ENCODE peak calls at places on chromosomes 7 and 10, in five cellular contexts. G is endodermal cell, N is neural progenitor cell, P is lung, M is Panc1. C is an unnamed sample.

GRCh38 chr10:4648968-4649367 is 177.0 kb upstream of the AKR1E2 start:
- DNase-seq in P (no peak), M (no peak), G (no peak), N (no peak), C (no peak)

GRCh38 chr7:151307536-151307935 is 34.1 kb upstream of the NUB1 start:
- DNase-seq in M (no peak), P (no peak), G (no peak), N (no peak), C (no peak)

GRCh38 chr10:108184129-108184528 is 1019.6 kb upstream of the SORCS1 start:
- DNase-seq in G (no peak), M (no peak), P (no peak), N (no peak), C (no peak)

GRCh38 chr7:141262101-141262819 is 188.4 kb downstream of the TMEM178B start:
- DNase-seq in M (no peak), P (no peak), G (peak; percentile 48), N (peak; percentile 18), C (peak; percentile 6)

GRCh38 chr7:109354552-109354951 is 784.9 kb downstream of the DNAJB9 start:
- DNase-seq in M (no peak), G (no peak), P (no peak), N (no peak), C (no peak)

GRCh38 chr10:132526676-132527075 is 10.9 kb upstream of the INPP5A start:
- DNase-seq in P (no peak), M (no peak), G (no peak), N (no peak), C (no peak)

GRCh38 chr7:40761757-40762342 is 627.0 kb downstream of the SUGCT start:
- DNase-seq in P (no peak), N (no peak), G (no peak), M (no peak), C (no peak)

GRCh38 chr10:49297818-49298665 is 928 bp upstream of the C10orf71 start:
- DNase-seq in M (no peak), G (peak; percentile 88), P (no peak), N (peak; percentile 31), C (peak; percentile 27)

GRCh38 chr7:9231683-9232082 is 798.3 kb downstream of the NXPH1 start:
- DNase-seq in M (no peak), G (peak; percentile 44), P (no peak), N (peak; percentile 53), C (peak; percentile 92)

GRCh38 chr7:102991540-102992214 is 78.9 kb downstream of the LRRC17 start:
- DNase-seq in P (no peak), M (peak; percentile 96), G (no peak), N (no peak), C (no peak)

GRCh38 chr10:3496138-3496537 is 288.9 kb downstream of the KLF6 start:
- DNase-seq in M (no peak), G (no peak), P (no peak), N (no peak), C (no peak)

GRCh38 chr7:45446195-45446944 is 127.8 kb upstream of the ADCY1 start:
- DNase-seq in N (no peak), G (no peak), M (no peak), P (no peak), C (no peak)

GRCh38 chr7:107563761-107564552 is at the start of the genes COG5 and DUS4L:
- DNase-seq in M (no peak), G (peak; percentile 97), N (peak; percentile 91), P (peak; percentile 80), C (peak; percentile 85)

GRCh38 chr7:39458346-39458745 is 107.9 kb upstream of the YAE1 start:
- DNase-seq in P (no peak), N (no peak), M (no peak), G (no peak), C (peak; percentile 17)

GRCh38 chr7:22672892-22673637 is 53.9 kb upstream of the IL6 start:
- DNase-seq in N (no peak), P (no peak), G (no peak), M (peak; percentile 78), C (no peak)

GRCh38 chr7:46226860-46227259 is 305.8 kb upstream of the IGFBP3 start:
- DNase-seq in P (no peak), M (no peak), N (no peak), G (no peak), C (no peak)

GRCh38 chr10:131178956-131179355 is 132.6 kb downstream of the TCERG1L start:
- DNase-seq in G (peak; percentile 40), P (no peak), M (no peak), N (no peak), C (no peak)

GRCh38 chr10:124184208-124184820 is 90.9 kb upstream of the CHST15 start:
- DNase-seq in M (no peak), G (no peak), N (no peak), P (no peak), C (no peak)

GRCh38 chr10:82037076-82037475 is 162.1 kb downstream of the NRG3 start:
- DNase-seq in M (no peak), P (no peak), N (no peak), G (no peak), C (no peak)

GRCh38 chr7:150971242-150972048 is 6.7 kb downstream of the KCNH2 start:
- DNase-seq in G (no peak), N (peak; percentile 78), M (no peak), P (no peak), C (peak; percentile 95)

GRCh38 chr7:133645870-133646492 is 393.1 kb downstream of the EXOC4 start:
- DNase-seq in N (no peak), M (no peak), G (no peak), P (no peak), C (no peak)

GRCh38 chr7:23715099-23715498 is 5.1 kb downstream of the STK31 start:
- DNase-seq in G (no peak), M (no peak), P (no peak), N (no peak), C (peak; percentile 13)

GRCh38 chr10:87921934-87922688 is 58.7 kb downstream of the PTEN start:
- DNase-seq in M (no peak), N (no peak), P (no peak), G (no peak), C (no peak)
- H3K27ac ChIP-seq in M (no peak overlapping the region), N (no peak overlapping the region), P (no peak overlapping the region), G (no peak overlapping the region), C (no peak overlapping the region)

GRCh38 chr10:7824251-7824650 is 5.9 kb downstream of the TAF3 start:
- DNase-seq in N (no peak), P (no peak), G (no peak), M (no peak), C (no peak)
- H3K4me3 ChIP-seq in N (no peak overlapping the region), P (no peak overlapping the region), G (no peak overlapping the region), M (no peak overlapping the region), C (no peak overlapping the region)

DNA sequence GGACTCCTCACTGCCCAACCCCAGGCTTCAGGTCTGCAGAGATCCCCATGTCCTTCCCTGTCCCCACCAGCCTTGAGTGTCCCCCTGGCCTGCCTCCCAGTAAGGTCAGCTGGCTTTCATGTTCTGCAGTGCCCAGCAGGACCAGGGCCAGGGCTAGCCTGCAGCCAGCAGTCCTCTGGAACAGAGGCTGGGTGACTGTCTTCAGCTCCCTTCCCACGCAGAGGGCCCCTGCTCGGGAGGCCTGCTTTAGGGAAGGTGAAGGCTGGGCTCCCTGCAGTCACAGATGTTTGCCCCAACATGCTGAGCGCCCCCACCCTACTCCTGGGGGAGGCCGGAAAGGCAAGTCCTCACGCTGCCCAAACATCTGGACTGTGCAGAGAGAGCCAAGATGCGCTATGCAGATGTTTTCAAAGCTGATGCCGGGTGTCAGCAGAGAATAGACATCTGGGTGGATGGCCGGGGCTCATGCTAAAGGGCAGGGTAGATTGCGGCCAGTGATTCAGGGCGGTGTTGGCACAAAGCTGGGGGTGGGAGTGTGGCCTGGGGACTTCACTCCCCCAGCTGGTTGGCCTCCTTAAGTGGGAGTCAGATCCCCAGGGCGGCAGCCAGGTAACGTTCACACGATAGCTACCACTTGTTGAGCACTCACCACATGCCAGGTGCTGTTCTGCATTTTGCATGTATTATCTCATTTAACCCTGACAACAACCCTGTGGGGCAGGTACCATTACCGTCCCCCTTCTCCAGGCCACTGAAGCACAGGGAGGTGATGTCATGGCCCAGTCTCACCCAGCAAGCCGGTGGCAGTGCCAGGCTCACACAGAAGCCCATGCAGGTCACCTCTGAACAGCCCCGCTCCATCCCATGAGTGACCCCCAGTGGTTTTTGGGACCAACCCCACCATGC is 71.2 kb upstream of the COL13A1 start:
- DNase-seq in M (no peak), G (peak; percentile 44), P (peak; percentile 58), N (no peak), C (no peak)
- H3K27ac ChIP-seq in M (no peak overlapping the region), G (no peak overlapping the region), P (peak overlapping the region; percentile 53), N (no peak overlapping the region), C (no peak overlapping the region)

DNA sequence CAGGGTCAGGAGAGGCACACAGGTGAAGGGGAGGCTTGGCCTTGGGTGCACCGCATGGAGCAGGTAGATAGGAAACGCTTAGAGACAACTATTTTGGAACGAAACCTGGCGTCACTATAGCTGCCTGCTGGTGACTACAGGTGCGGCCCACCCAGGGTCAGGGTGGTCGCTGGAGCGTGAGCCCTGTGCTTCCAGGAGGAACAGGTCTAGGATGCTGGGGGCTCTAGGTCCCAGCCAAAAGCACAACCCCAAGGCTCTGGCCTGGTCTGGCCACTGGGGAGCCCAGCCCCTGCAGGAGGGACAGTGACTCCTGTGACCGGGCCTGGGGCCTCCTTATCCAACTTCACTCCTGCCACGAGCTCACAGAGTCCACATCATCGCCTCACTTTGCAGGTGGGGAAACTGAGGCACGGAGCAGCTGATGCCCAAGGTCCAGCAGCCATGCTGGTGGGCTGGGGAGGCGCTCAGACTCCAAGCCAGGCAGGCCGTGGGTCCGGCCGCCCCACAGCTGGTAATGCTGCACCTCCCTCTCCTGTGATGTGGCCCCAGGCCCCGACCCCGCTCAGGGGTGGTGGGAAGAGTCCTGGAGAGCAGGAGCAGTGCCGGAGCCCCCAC is 9.0 kb downstream of the LFNG start:
- DNase-seq in N (no peak), G (no peak), P (no peak), M (no peak), C (no peak)
- H3K4me3 ChIP-seq in N (no peak overlapping the region), G (no peak overlapping the region), P (no peak overlapping the region), M (no peak overlapping the region), C (no peak overlapping the region)

GRCh38 chr10:35463105-35463867 is 127.0 kb downstream of the CCNY start:
- DNase-seq in M (no peak), N (no peak), P (no peak), G (no peak), C (no peak)

GRCh38 chr10:35460852-35461460 is 124.6 kb downstream of the CCNY start:
- DNase-seq in P (no peak), G (no peak), N (no peak), M (no peak), C (peak; percentile 37)

GRCh38 chr10:35463878-35464277 is 127.6 kb downstream of the CCNY start:
- DNase-seq in P (no peak), M (no peak), G (no peak), N (no peak), C (no peak)

GRCh38 chr10:35464805-35465456 is 128.6 kb downstream of the CCNY start:
- DNase-seq in M (no peak), G (no peak), P (no peak), N (peak; percentile 56), C (no peak)

DNA sequence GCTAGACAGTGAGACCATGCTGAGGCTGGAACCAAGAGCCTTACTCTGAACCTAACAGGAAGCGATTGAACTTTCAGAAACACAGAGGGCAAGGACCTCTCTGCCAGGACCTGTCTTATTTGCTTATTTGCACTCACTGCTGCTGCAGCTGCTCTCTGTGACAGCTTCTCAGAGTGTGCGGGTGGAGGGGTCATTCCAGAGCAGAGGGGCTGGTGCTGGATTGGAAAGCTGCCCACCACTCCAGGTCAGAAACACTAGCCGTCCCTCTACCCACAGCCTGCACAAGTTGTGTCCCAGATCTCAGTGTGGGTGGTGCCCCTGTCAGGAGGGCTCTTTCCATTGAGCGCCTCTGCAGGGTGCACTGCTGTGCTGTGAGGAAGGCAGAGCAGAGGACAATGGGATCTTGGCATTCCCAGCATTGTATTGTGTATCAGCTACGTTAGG is 126.2 kb downstream of the CCNY start:
- DNase-seq in P (no peak), G (peak; percentile 75), N (peak; percentile 82), M (no peak), C (peak; percentile 65)
- H3K27ac ChIP-seq in P (no peak overlapping the region), G (peak overlapping the region; percentile 61), N (no peak overlapping the region), M (no peak overlapping the region), C (no peak overlapping the region)